ENCODE peak calls at places on chromosome 7, in seven cellular contexts. L is HFF-Myc, Y is D341Med, R is AG08396, A is renal cortical epithelial cell, G is psoas muscle, W is iPS-NIHi11. Z is an unnamed sample.

GRCh38 chr7:116259156-116259555 is 48.8 kb downstream of the TES start:
- DNase-seq in G (no peak), W (no peak), L (no peak), Y (no peak), A (no peak), R (no peak), Z (no peak)

GRCh38 chr7:29278362-29279070 is 83.9 kb downstream of the CHN2 start:
- DNase-seq in R (no peak), A (no peak), Y (no peak), L (no peak), G (no peak), W (no peak), Z (no peak)

GRCh38 chr7:99422625-99423024 is 13.9 kb downstream of the BUD31 start:
- DNase-seq in A (no peak), L (no peak), Y (no peak), G (no peak), W (no peak), R (no peak), Z (no peak)

GRCh38 chr7:26680616-26681015 is 183.8 kb downstream of the SKAP2 start:
- DNase-seq in R (no peak), G (no peak), Y (no peak), L (no peak), W (no peak), A (no peak), Z (no peak)

GRCh38 chr7:137579913-137580640 is 236.5 kb upstream of the PTN start:
- DNase-seq in R (peak; percentile 57), L (peak; percentile 32), Y (no peak), W (no peak), G (no peak), A (peak; percentile 81), Z (no peak)

GRCh38 chr7:133602291-133602690 is 349.4 kb downstream of the EXOC4 start:
- DNase-seq in G (no peak), L (no peak), Y (no peak), W (no peak), A (peak; percentile 49), R (peak; percentile 14), Z (no peak)

GRCh38 chr7:30931161-30931926 is 19.7 kb downstream of the AQP1 start:
- DNase-seq in R (peak; percentile 81), Y (peak; percentile 12), A (peak; percentile 83), W (peak; percentile 26), L (no peak), G (peak; percentile 70), Z (no peak)

GRCh38 chr7:101947899-101948298 is 130.5 kb downstream of the CUX1 start:
- DNase-seq in L (no peak), Y (peak; percentile 79), A (peak; percentile 34), R (no peak), G (peak; percentile 83), W (no peak), Z (no peak)

GRCh38 chr7:27254625-27255024 is 12.0 kb downstream of the EVX1 start:
- DNase-seq in W (no peak), G (no peak), R (no peak), L (no peak), Y (no peak), A (peak; percentile 15), Z (no peak)

GRCh38 chr7:140200102-140200989 is 23.6 kb upstream of the KDM7A start:
- DNase-seq in G (peak; percentile 59), A (no peak), W (no peak), Y (no peak), R (peak; percentile 50), L (no peak), Z (no peak)

GRCh38 chr7:2288503-2288902 is 25.7 kb downstream of the SNX8 start:
- DNase-seq in R (no peak), G (no peak), Y (peak; percentile 15), A (no peak), L (no peak), W (no peak), Z (no peak)

GRCh38 chr7:158530800-158531609 is 56.6 kb downstream of the PTPRN2 start:
- DNase-seq in R (no peak), W (no peak), Y (no peak), L (no peak), A (no peak), G (no peak), Z (no peak)

GRCh38 chr7:22896917-22897316 is 74.3 kb upstream of the TOMM7 start:
- DNase-seq in G (no peak), W (peak; percentile 21), A (no peak), R (no peak), Y (no peak), L (no peak), Z (no peak)

GRCh38 chr7:107196834-107197610 is 28.2 kb downstream of the HBP1 start:
- DNase-seq in W (no peak), L (no peak), G (no peak), Y (no peak), A (no peak), R (no peak), Z (no peak)

GRCh38 chr7:22124906-22125305 is 179.2 kb upstream of the CDCA7L start:
- DNase-seq in A (no peak), L (no peak), Y (no peak), R (no peak), G (no peak), W (no peak), Z (no peak)

GRCh38 chr7:138713191-138713590 is 12.0 kb upstream of the SVOPL start:
- DNase-seq in L (no peak), G (no peak), R (no peak), A (no peak), W (no peak), Y (no peak), Z (no peak)

GRCh38 chr7:126657137-126657536 is 595.6 kb downstream of the GRM8 start:
- DNase-seq in R (no peak), W (no peak), L (no peak), G (no peak), A (no peak), Y (no peak), Z (no peak)

GRCh38 chr7:101303102-101303701 is 18.4 kb downstream of the IFT22 start:
- DNase-seq in A (no peak), W (no peak), R (no peak), Y (no peak), L (no peak), G (peak; percentile 53), Z (no peak)

GRCh38 chr7:80851896-80852476 is 66.9 kb downstream of the SEMA3C start:
- DNase-seq in A (peak; percentile 85), L (no peak), R (peak; percentile 26), Y (no peak), W (no peak), G (no peak), Z (no peak)

GRCh38 chr7:156021476-156021875 is 209.2 kb upstream of the SHH start:
- DNase-seq in G (no peak), L (no peak), R (no peak), A (peak; percentile 63), W (no peak), Y (no peak), Z (no peak)

GRCh38 chr7:128366290-128366689 is 4.8 kb upstream of the PRRT4 start:
- DNase-seq in A (no peak), Y (no peak), W (no peak), G (no peak), L (no peak), R (peak; percentile 4), Z (no peak)

GRCh38 chr7:133871757-133872156 is 255.4 kb upstream of the LRGUK start:
- DNase-seq in R (no peak), A (no peak), W (no peak), G (no peak), L (no peak), Y (no peak), Z (no peak)

GRCh38 chr7:36462551-36463137 is 73.0 kb downstream of the ANLN start:
- DNase-seq in G (no peak), R (no peak), L (no peak), Y (no peak), A (no peak), W (no peak), Z (no peak)

GRCh38 chr7:72444023-72444776 is 32.1 kb upstream of the CALN1 start:
- DNase-seq in L (no peak), G (no peak), R (no peak), A (no peak), Y (no peak), W (no peak), Z (no peak)

GRCh38 chr7:148045521-148045920 is 545.0 kb upstream of the C7orf33 start:
- DNase-seq in G (no peak), R (no peak), Y (no peak), W (no peak), A (no peak), L (no peak), Z (no peak)